ENCODE peak calls at places on chromosome 21, in four cellular contexts. One of them, this sample, is unnamed. For H3K9me3, the result is how much of the 10 kb centered on the place peaks cover.

GRCh38 chr21:38997756-38998155 is 185.5 kb downstream of the PSMG1 start:
- DNase-seq in upper lobe of left lung: no peak
- DNase-seq in H1: no peak
- DNase-seq in prostate gland: no peak
- DNase-seq in this sample: no peak

GRCh38 chr21:26637346-26637745 is 64.3 kb upstream of the CYYR1 start:
- DNase-seq in upper lobe of left lung: no peak
- DNase-seq in H1: no peak
- DNase-seq in prostate gland: no peak
- DNase-seq in this sample: no peak

GRCh38 chr21:14120091-14120734 is 90.5 kb downstream of the LIPI start:
- DNase-seq in upper lobe of left lung: peak
- DNase-seq in H1: peak
- DNase-seq in prostate gland: no peak
- DNase-seq in this sample: no peak

GRCh38 chr21:37061926-37062591 is 10.8 kb downstream of the PIGP start:
- DNase-seq in upper lobe of left lung: no peak
- DNase-seq in H1: no peak
- DNase-seq in prostate gland: no peak
- DNase-seq in this sample: no peak

GRCh38 chr21:36584980-36585940 is 105.3 kb upstream of the CLDN14 start:
- DNase-seq in upper lobe of left lung: no peak
- DNase-seq in H1: no peak
- DNase-seq in prostate gland: peak
- DNase-seq in this sample: no peak

GRCh38 chr21:44658913-44659595 is 1.3 kb downstream of the KRTAP12-3 start:
- DNase-seq in upper lobe of left lung: no peak
- DNase-seq in H1: no peak
- DNase-seq in prostate gland: no peak
- DNase-seq in this sample: no peak

GRCh38 chr21:41318218-41318617 is 1.6 kb downstream of the FAM3B start:
- DNase-seq in upper lobe of left lung: peak
- DNase-seq in H1: no peak
- DNase-seq in prostate gland: no peak
- DNase-seq in this sample: no peak

GRCh38 chr21:45888361-45889009 is 93.1 kb upstream of the COL6A1 start:
- DNase-seq in upper lobe of left lung: peak
- DNase-seq in H1: no peak
- DNase-seq in prostate gland: no peak
- DNase-seq in this sample: no peak

GRCh38 chr21:38918629-38919346 is 113.1 kb downstream of the ETS2 start:
- DNase-seq in upper lobe of left lung: no peak
- DNase-seq in H1: no peak
- DNase-seq in prostate gland: no peak
- DNase-seq in this sample: no peak

GRCh38 chr21:31553461-31553860 is 106.0 kb upstream of the SOD1 start:
- DNase-seq in upper lobe of left lung: no peak
- DNase-seq in H1: no peak
- DNase-seq in prostate gland: no peak
- DNase-seq in this sample: no peak

GRCh38 chr21:44407493-44407892 is 47.8 kb upstream of the LRRC3 start:
- DNase-seq in upper lobe of left lung: no peak
- DNase-seq in H1: no peak
- DNase-seq in prostate gland: no peak
- DNase-seq in this sample: no peak

GRCh38 chr21:46078322-46078981 is 19.5 kb upstream of the COL6A2 start:
- DNase-seq in upper lobe of left lung: peak
- DNase-seq in H1: no peak
- DNase-seq in prostate gland: no peak
- DNase-seq in this sample: no peak

GRCh38 chr21:14773777-14774345 is 227.7 kb upstream of the SAMSN1 start:
- DNase-seq in upper lobe of left lung: no peak
- DNase-seq in H1: peak
- DNase-seq in prostate gland: no peak
- DNase-seq in this sample: peak

GRCh38 chr21:14259669-14260458 is 43.9 kb downstream of the RBM11 start:
- DNase-seq in upper lobe of left lung: no peak
- DNase-seq in H1: no peak
- DNase-seq in prostate gland: no peak
- DNase-seq in this sample: no peak

GRCh38 chr21:19565587-19565986 is 1162.0 kb upstream of the TMPRSS15 start:
- DNase-seq in upper lobe of left lung: no peak
- DNase-seq in H1: no peak
- DNase-seq in prostate gland: no peak
- DNase-seq in this sample: no peak

GRCh38 chr21:43016728-43017127 is 42.4 kb downstream of the PKNOX1 start:
- DNase-seq in upper lobe of left lung: no peak
- DNase-seq in H1: no peak
- DNase-seq in prostate gland: no peak
- DNase-seq in this sample: no peak

GRCh38 chr21:29656504-29657227 is 283.1 kb downstream of the GRIK1 start:
- DNase-seq in upper lobe of left lung: no peak
- DNase-seq in H1: no peak
- DNase-seq in prostate gland: no peak
- DNase-seq in this sample: no peak

GRCh38 chr21:28133116-28133515 is 859.6 kb downstream of the LTN1 start:
- DNase-seq in upper lobe of left lung: no peak
- DNase-seq in H1: no peak
- DNase-seq in prostate gland: no peak
- DNase-seq in this sample: no peak

GRCh38 chr21:31198575-31198974 is 145.5 kb downstream of the TIAM1 start:
- DNase-seq in upper lobe of left lung: no peak
- DNase-seq in H1: no peak
- DNase-seq in prostate gland: peak
- DNase-seq in this sample: no peak

GRCh38 chr21:15121655-15122120 is 56.9 kb upstream of the NRIP1 start:
- DNase-seq in upper lobe of left lung: no peak
- DNase-seq in H1: no peak
- DNase-seq in prostate gland: no peak
- DNase-seq in this sample: peak

GRCh38 chr21:38902608-38903445 is 97.1 kb downstream of the ETS2 start:
- DNase-seq in upper lobe of left lung: no peak
- DNase-seq in H1: no peak
- DNase-seq in prostate gland: no peak
- DNase-seq in this sample: no peak

GRCh38 chr21:45142469-45142868 is 68.1 kb downstream of the ADARB1 start:
- DNase-seq in upper lobe of left lung: no peak
- DNase-seq in H1: peak
- DNase-seq in prostate gland: no peak
- DNase-seq in this sample: peak

GRCh38 chr21:39756285-39756684 is 11.3 kb downstream of the IGSF5 start:
- DNase-seq in upper lobe of left lung: no peak
- DNase-seq in H1: no peak
- DNase-seq in prostate gland: no peak
- DNase-seq in this sample: no peak

GRCh38 chr21:27326293-27326692 is 359.4 kb upstream of the ADAMTS5 start:
- DNase-seq in upper lobe of left lung: no peak
- DNase-seq in H1: no peak
- DNase-seq in prostate gland: no peak
- DNase-seq in this sample: no peak

GRCh38 chr21:30072496-30072895 is 94.1 kb downstream of the CLDN17 start:
- DNase-seq in upper lobe of left lung: no peak
- DNase-seq in H1: no peak
- DNase-seq in prostate gland: peak
- DNase-seq in this sample: no peak

GRCh38 chr21:17679002-17679600 is 66.4 kb upstream of the BTG3 start:
- DNase-seq in upper lobe of left lung: no peak
- DNase-seq in H1: no peak
- DNase-seq in prostate gland: peak
- DNase-seq in this sample: no peak

GRCh38 chr21:14711287-14711686 is 165.2 kb upstream of the SAMSN1 start:
- DNase-seq in upper lobe of left lung: no peak
- DNase-seq in H1: no peak
- DNase-seq in prostate gland: no peak
- DNase-seq in this sample: no peak

GRCh38 chr21:44090332-44090731 is 16.9 kb upstream of the PWP2 start:
- DNase-seq in upper lobe of left lung: no peak
- DNase-seq in H1: peak
- DNase-seq in prostate gland: peak
- DNase-seq in this sample: no peak

GRCh38 chr21:41573902-41574690 is 66.1 kb upstream of the TMPRSS2 start:
- DNase-seq in upper lobe of left lung: no peak
- DNase-seq in H1: no peak
- DNase-seq in prostate gland: no peak
- DNase-seq in this sample: no peak

GRCh38 chr21:43194303-43195130 is 25.7 kb downstream of the CRYAA start:
- DNase-seq in upper lobe of left lung: peak
- DNase-seq in H1: no peak
- DNase-seq in prostate gland: peak
- DNase-seq in this sample: peak

GRCh38 chr21:28832013-28832714 is 160.5 kb downstream of the LTN1 start:
- DNase-seq in upper lobe of left lung: no peak
- DNase-seq in H1: no peak
- DNase-seq in prostate gland: no peak
- DNase-seq in this sample: no peak

GRCh38 chr21:31008355-31008754 is 29.9 kb downstream of the KRTAP19-8 start:
- DNase-seq in upper lobe of left lung: no peak
- DNase-seq in H1: no peak
- DNase-seq in prostate gland: no peak
- DNase-seq in this sample: no peak

GRCh38 chr21:28160378-28160777 is 832.3 kb downstream of the LTN1 start:
- DNase-seq in upper lobe of left lung: no peak
- DNase-seq in H1: no peak
- DNase-seq in prostate gland: no peak
- DNase-seq in this sample: peak

GRCh38 chr21:44875341-44875740 is 1.9 kb upstream of the PTTG1IP start:
- DNase-seq in upper lobe of left lung: no peak
- DNase-seq in H1: no peak
- DNase-seq in prostate gland: peak
- DNase-seq in this sample: no peak

GRCh38 chr21:43902441-43902840 is 37.4 kb downstream of the AGPAT3 start:
- DNase-seq in upper lobe of left lung: no peak
- DNase-seq in H1: no peak
- DNase-seq in prostate gland: no peak
- DNase-seq in this sample: peak

GRCh38 chr21:43609501-43610340 is 49.6 kb downstream of the HSF2BP start:
- DNase-seq in upper lobe of left lung: no peak
- DNase-seq in H1: no peak
- DNase-seq in prostate gland: peak
- DNase-seq in this sample: no peak

GRCh38 chr21:43824250-43824882 is 35.0 kb downstream of the RRP1 start:
- DNase-seq in upper lobe of left lung: peak
- DNase-seq in H1: no peak
- DNase-seq in prostate gland: no peak
- DNase-seq in this sample: no peak

GRCh38 chr21:32770514-32771133 is 931 bp downstream of the PAXBP1 start:
- DNase-seq in upper lobe of left lung: no peak
- DNase-seq in H1: no peak
- DNase-seq in prostate gland: peak
- DNase-seq in this sample: no peak
- H3K27ac ChIP-seq in upper lobe of left lung: peak
- H3K27ac ChIP-seq in H1: peak
- H3K27ac ChIP-seq in prostate gland: peak
- H3K27ac ChIP-seq in this sample: peak

GRCh38 chr21:23886828-23887708 is 1720.2 kb downstream of the MRPL39 start:
- DNase-seq in upper lobe of left lung: peak
- DNase-seq in H1: no peak
- DNase-seq in prostate gland: no peak
- DNase-seq in this sample: no peak
- TF ChIP-seq POLR2A in upper lobe of left lung: no peak
- TF ChIP-seq POLR2A in H1: no peak
- TF ChIP-seq POLR2A in prostate gland: no peak
- TF ChIP-seq POLR2A in this sample: no peak

GRCh38 chr21:35578831-35579470 is 481.4 kb downstream of the SETD4 start:
- DNase-seq in upper lobe of left lung: no peak
- DNase-seq in H1: no peak
- DNase-seq in prostate gland: no peak
- DNase-seq in this sample: no peak
- H3K9me3 ChIP-seq in upper lobe of left lung: under half
- H3K9me3 ChIP-seq in H1: under half
- H3K9me3 ChIP-seq in prostate gland: under half
- H3K9me3 ChIP-seq in this sample: under half

DNA sequence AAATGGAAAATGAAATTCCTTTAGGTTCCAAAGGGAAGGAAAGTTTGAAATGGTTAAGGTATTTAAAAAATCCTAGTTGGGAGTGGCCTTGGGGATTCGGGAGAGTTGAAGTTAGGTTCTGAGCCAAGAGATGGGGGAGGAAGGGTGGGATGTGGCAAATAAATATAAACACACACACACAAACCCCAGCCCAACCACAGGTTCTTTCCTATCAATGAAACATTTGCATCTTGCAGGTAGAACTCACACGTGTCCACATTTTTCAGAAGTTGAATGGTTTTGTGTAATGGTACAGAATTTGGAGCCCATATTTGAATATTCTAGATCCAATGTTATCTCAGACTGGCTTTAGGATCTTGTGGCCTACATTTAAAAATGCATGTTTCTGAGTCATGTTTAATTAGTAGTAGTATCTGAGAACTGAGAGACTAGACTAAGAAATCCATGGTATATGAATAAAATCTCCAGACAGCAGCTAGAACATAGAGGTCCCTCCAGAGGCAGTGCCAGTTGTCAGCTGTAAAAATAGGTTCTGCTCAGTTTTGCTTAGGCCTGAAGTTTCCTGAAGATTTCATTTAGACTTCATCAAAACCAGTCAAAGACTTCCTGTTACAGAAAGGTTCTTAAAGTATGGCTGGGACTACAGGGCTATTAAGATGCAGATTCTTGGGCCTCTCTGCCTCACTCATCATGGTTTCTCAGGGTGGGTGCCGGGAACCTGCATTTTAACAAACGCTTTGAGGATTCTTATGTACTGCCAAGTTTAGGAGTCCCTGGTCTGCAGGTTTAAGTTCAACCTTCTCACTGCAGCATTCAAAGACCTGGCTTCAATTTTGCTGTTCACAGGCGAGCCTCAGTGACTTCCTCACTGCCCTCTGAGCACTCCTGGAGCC is 21.3 kb downstream of the RUNX1 start:
- DNase-seq in upper lobe of left lung: no peak
- DNase-seq in H1: no peak
- DNase-seq in prostate gland: no peak
- DNase-seq in this sample: no peak
- H3K27ac ChIP-seq in upper lobe of left lung: peak
- H3K27ac ChIP-seq in H1: no peak
- H3K27ac ChIP-seq in prostate gland: no peak
- H3K27ac ChIP-seq in this sample: no peak

This sample was measured in gastrocnemius medialis.